ENCODE peak calls at places on chromosomes 3 and 15, in four cellular contexts. O is A549, Y is H1, T is HepG2. X is an unnamed sample.

GRCh38 chr3:124812291-124813265 is 74.6 kb downstream of the ITGB5 start:
- DNase-seq in O (peak; percentile 94), Y (no peak), T (peak; percentile 74), X (peak; percentile 70)

GRCh38 chr3:61813656-61814055 is 252.3 kb downstream of the PTPRG start:
- DNase-seq in O (no peak), Y (no peak), T (no peak), X (no peak)

GRCh38 chr3:180036678-180037455 is at the start of gene PEX5L:
- DNase-seq in O (no peak), Y (peak; percentile 33), T (peak; percentile 2), X (no peak)

GRCh38 chr3:15796771-15797599 is 794 bp downstream of the ANKRD28 start:
- DNase-seq in O (peak; percentile 25), Y (no peak), T (peak; percentile 52), X (peak; percentile 42)

GRCh38 chr3:195237981-195238625 is 32.9 kb downstream of the XXYLT1 start:
- DNase-seq in O (no peak), Y (no peak), T (no peak), X (no peak)

GRCh38 chr3:113436794-113437193 is 4.5 kb downstream of the CFAP44 start:
- DNase-seq in O (no peak), Y (no peak), T (no peak), X (no peak)

GRCh38 chr3:49606427-49606826 is 52.1 kb downstream of the BSN start:
- DNase-seq in O (no peak), Y (no peak), T (no peak), X (no peak)

GRCh38 chr3:140129885-140130284 is 194.9 kb downstream of the CLSTN2 start:
- DNase-seq in O (no peak), Y (no peak), T (no peak), X (no peak)

GRCh38 chr3:51715231-51716058 is 8.6 kb downstream of the GRM2 start:
- DNase-seq in O (no peak), Y (no peak), T (no peak), X (no peak)

GRCh38 chr3:125075738-125076137 is 19.9 kb upstream of the HEG1 start:
- DNase-seq in O (no peak), Y (no peak), T (no peak), X (no peak)

GRCh38 chr15:71136159-71137137 is 21.2 kb downstream of the THSD4 start:
- DNase-seq in O (peak; percentile 70), Y (no peak), T (no peak), X (no peak)

DNA sequence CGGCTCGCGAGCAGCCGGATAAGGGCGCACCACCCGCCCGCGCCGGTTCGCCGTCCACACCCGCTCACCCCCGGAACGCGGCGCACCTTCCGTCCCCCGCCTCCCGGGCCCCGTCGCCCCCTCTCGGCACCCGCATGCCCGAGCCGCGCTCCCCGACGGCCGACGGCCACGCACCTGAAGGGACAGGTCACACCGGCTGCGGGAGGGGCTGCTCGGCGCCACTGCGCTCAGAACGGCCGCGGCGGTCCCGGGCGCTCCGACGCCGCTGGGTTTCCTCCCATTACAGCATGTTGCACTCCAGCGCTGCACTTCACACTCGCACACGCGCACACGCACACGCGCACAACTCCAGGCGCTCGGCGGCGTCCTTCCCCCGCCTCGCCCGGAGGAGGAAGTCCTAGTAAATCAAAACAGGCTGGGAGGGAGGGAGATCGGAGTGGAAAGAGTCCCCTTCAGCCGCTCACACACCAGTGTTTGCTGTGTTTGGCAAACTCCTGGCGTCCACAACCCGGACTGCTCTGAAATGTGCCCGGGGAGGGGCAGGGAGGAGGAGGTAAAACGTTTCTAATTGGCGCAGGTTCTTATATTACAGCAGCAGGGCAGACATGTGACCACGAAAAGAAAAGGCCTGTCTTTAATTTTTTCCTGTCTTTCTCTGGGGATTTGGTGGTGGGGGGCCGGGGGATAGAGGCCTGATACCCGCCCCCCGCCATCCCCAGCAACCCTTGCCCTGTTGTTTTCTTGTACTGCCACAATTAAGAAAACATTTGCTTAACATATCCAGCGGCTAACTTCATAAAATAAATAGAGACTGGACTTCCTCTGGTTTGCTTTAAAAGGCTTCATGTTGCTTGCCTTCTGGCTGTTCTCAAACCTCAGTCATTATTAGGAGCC is 76.8 kb upstream of the VGLL4 start:
- DNase-seq in O (peak; percentile 71), Y (peak; percentile 7), T (peak; percentile 46), X (peak; percentile 35)
- TF ChIP-seq CTCF in O (no peak), Y (no peak), T (peak; percentile 15), X (no peak)

DNA sequence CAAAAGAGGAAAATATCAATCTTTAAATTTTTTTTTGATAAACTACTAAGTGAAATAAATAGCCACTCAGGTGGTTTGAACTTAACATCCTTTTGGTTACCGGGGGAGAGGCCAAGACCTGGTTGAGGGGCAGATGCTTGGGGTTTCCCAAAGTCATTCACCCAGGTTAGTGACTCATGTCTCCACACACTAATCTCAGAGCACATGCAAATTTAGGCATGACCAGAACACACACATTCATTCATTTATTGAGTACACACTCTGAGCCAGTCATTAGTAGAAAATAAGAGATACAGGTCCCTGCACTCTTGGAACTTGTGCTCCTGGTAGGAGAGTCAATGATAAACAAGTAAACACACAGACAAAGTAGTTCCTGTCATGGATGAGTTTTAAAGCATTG is 7.3 kb downstream of the ILDR1 start:
- DNase-seq in O (no peak), Y (no peak), T (no peak), X (no peak)
- TF ChIP-seq RNF2 in O (no peak), Y (no peak), T (no peak), X (no peak)

DNA sequence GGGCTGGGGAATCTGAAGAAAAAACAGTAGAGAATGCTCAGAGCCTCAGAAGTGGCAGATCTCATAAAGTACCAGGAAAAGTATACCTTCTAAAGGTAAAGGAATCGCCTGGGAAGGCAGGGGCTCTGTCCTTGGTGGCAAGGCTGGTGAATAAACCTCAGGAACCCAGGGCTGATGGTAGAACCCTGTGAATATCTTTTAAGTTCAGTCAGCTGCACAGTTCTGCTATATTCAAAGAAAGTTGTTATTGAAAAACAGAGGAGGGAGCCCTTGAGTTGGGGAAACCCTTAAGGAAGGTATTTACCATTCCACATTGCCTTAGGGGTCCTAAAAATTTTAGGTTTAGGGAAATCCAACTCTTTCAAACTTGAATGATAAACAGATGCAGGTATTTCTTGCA is 31.2 kb downstream of the ZPLD1 start:
- DNase-seq in O (no peak), Y (no peak), T (no peak), X (no peak)
- TF ChIP-seq CTCF in O (no peak), Y (no peak), T (no peak), X (no peak)

GRCh38 chr3:178181085-178181484 is 355.2 kb upstream of the KCNMB2 start:
- DNase-seq in O (no peak), Y (no peak), T (no peak), X (no peak)

GRCh38 chr3:178181784-178182183 is 354.5 kb upstream of the KCNMB2 start:
- DNase-seq in O (no peak), Y (no peak), T (no peak), X (no peak)

GRCh38 chr3:178186666-178187065 is 349.6 kb upstream of the KCNMB2 start:
- DNase-seq in O (no peak), Y (no peak), T (no peak), X (no peak)

GRCh38 chr3:178182337-178182761 is 353.9 kb upstream of the KCNMB2 start:
- DNase-seq in O (no peak), Y (no peak), T (no peak), X (no peak)
- TF ChIP-seq RNF2 in O (no peak), Y (no peak), T (no peak), X (no peak)

DNA sequence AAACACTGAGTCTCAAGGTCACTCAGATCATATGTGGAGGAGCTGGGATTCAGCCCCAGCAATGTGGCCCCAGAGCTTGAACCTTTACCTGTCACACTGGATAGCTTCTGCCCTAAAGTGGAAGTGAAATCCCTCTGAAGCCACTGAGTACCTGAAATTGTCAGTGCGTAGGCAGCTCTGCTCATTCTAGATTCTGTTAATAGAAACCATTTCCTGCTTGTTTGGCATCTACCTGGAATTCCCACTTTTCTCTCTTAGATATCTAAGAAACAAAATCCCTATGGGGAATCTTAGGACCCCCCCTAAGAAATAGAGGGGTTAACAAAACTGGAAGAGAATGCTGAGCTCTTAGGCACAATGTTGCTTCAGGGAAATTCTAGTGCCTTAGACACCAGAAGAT is 29.8 kb downstream of the FBXL22 start:
- DNase-seq in O (no peak), Y (no peak), T (no peak), X (no peak)
- TF ChIP-seq CTCF in O (no peak), Y (no peak), T (no peak), X (no peak)

GRCh38 chr15:67085237-67085817 is 19.9 kb downstream of the SMAD3 start:
- DNase-seq in O (no peak), Y (no peak), T (no peak), X (no peak)
- TF ChIP-seq RNF2 in O (no peak), Y (no peak), T (no peak), X (no peak)